ENCODE peak calls at places on chromosomes 16 and 17, in four cellular contexts. R, Z, I and W are unnamed samples.

GRCh38 chr17:78367193-78367592 is 7.3 kb upstream of the SOCS3 start:
- DNase-seq in I (no peak), R (no peak), Z (no peak), W (no peak)

GRCh38 chr17:72394531-72394930 is 273.7 kb downstream of the SOX9 start:
- DNase-seq in Z (no peak), I (no peak), R (no peak), W (no peak)

GRCh38 chr16:87851601-87852000 is 17.7 kb downstream of the SLC7A5 start:
- DNase-seq in I (no peak), R (no peak), Z (no peak), W (no peak)

GRCh38 chr17:77602883-77603640 is 355.4 kb upstream of the TNRC6C start:
- DNase-seq in R (no peak), I (no peak), Z (no peak), W (no peak)

GRCh38 chr17:4365628-4366311 is 705 bp downstream of the UBE2G1 start:
- DNase-seq in R (peak; percentile 44), I (no peak), Z (peak; percentile 28), W (peak; percentile 63)

GRCh38 chr16:4599037-4599436 is 15.7 kb downstream of the UBALD1 start:
- DNase-seq in Z (no peak), I (no peak), R (no peak), W (no peak)

GRCh38 chr17:35117984-35118383 is 1.7 kb downstream of the RAD51D start:
- DNase-seq in R (no peak), I (peak; percentile 23), Z (no peak), W (peak; percentile 8)

GRCh38 chr17:79109584-79109983 is 35.0 kb downstream of the ENGASE start:
- DNase-seq in R (no peak), Z (no peak), I (no peak), W (no peak)

GRCh38 chr17:42230225-42230624 is 35.9 kb upstream of the GHDC start:
- DNase-seq in I (no peak), Z (no peak), R (no peak), W (no peak)

GRCh38 chr17:10198509-10199249 is at the start of gene GAS7:
- DNase-seq in Z (no peak), R (peak; percentile 41), I (peak; percentile 26), W (peak; percentile 68)

GRCh38 chr16:69311533-69312388 is 611 bp downstream of the VPS4A start:
- DNase-seq in R (peak; percentile 46), I (no peak), Z (peak; percentile 24), W (peak; percentile 66)

GRCh38 chr17:79362086-79362995 is 248.5 kb downstream of the RBFOX3 start:
- DNase-seq in Z (no peak), R (no peak), I (no peak), W (no peak)

GRCh38 chr16:9081183-9081582 is 10.3 kb upstream of the HAPSTR1 start:
- DNase-seq in R (no peak), Z (no peak), I (peak; percentile 33), W (no peak)

GRCh38 chr16:1218061-1218929 is 6.8 kb downstream of the TPSG1 start:
- DNase-seq in Z (no peak), I (no peak), R (no peak), W (no peak)

GRCh38 chr17:28394717-28395116 is 11.3 kb downstream of the SLC46A1 start:
- DNase-seq in R (no peak), I (peak; percentile 64), Z (no peak), W (no peak)

GRCh38 chr17:35795007-35795870 is at the start of gene MMP28:
- DNase-seq in I (no peak), R (peak; percentile 84), Z (no peak), W (peak; percentile 81)

GRCh38 chr17:19492140-19492539 is 41.5 kb upstream of the SLC47A1 start:
- DNase-seq in Z (no peak), R (no peak), I (no peak), W (no peak)

GRCh38 chr17:15414502-15415348 is 52.7 kb downstream of the CDRT4 start:
- DNase-seq in Z (peak; percentile 43), I (no peak), R (no peak), W (no peak)

GRCh38 chr16:70578035-70578434 is 54.4 kb downstream of the SF3B3 start:
- DNase-seq in Z (no peak), R (no peak), I (no peak), W (peak; percentile 7)

GRCh38 chr16:58026139-58026704 is 668 bp downstream of the MMP15 start:
- DNase-seq in R (peak; percentile 52), Z (no peak), I (peak; percentile 17), W (no peak)

GRCh38 chr17:17375826-17376225 is 72.7 kb downstream of the NT5M start:
- DNase-seq in R (no peak), I (peak; percentile 52), Z (no peak), W (no peak)

GRCh38 chr17:58200024-58200633 is 7.6 kb downstream of the EPX start:
- DNase-seq in I (peak; percentile 36), R (peak; percentile 40), Z (no peak), W (peak; percentile 52)

DNA sequence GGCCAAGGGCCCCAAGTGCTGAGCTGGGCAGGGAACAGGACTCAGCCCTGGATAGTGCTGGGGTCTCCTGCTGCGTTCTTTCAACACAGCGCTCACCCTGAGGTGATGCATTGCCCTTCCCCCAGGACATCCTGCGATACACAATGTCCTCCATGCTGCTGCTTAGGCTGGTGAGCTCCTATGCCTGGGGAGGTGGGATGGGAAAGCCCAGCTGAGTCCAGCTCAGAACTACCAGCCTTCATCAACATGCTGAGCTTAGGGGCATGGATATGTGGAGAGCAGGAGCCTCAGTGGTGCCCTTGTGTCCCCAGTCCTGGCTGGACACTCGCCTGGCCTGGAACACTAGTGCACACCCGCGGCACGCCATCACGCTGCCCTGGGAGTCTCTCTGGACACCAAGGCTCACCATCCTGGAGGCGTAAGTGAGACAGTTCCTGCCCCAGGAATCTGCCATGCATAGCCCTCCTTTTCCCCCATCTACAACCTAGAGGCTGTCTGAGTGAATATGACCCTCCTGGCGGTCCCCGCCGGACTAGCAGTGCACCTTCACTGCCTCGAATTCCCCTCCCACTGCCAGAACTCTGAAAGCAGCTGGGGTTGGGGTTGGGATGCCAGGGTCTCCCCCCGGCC is 710 bp downstream of the ZACN start:
- DNase-seq in Z (no peak), R (no peak), I (no peak), W (no peak)
- TF ChIP-seq POLR2A in Z (no peak), R (no peak), I (no peak), W (no peak)

GRCh38 chr16:10752843-10753523 is 9.3 kb downstream of the NUBP1 start:
- DNase-seq in Z (no peak), R (peak; percentile 55), I (no peak), W (peak; percentile 90)

GRCh38 chr16:10749680-10750035 is 6.0 kb downstream of the NUBP1 start:
- DNase-seq in I (peak; percentile 55), R (no peak), Z (no peak), W (no peak)

GRCh38 chr16:10750793-10751192 is 7.2 kb downstream of the NUBP1 start:
- DNase-seq in I (no peak), R (no peak), Z (no peak), W (no peak)

GRCh38 chr16:10753670-10754069 is 10.0 kb downstream of the NUBP1 start:
- DNase-seq in Z (no peak), I (no peak), R (no peak), W (no peak)

DNA sequence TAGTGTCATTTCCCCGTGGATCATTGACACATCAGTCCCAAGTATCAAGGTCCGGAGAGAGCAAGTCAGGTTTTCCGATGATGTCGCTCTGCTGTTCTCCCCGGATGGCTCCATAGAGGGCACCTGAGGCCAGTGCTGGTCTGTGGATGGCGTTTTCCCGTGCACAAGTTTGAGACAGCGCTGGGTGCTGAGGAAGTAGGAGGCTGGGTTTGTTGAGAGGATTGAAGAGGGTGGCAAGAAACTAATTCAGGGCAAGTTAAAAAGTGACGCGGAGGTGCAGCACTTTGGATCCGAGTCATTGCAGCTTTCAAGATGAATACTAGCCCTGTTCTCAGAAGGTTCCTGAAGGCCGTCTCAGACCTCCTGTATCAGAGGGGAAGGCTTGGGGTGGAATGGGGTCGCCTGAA is 7.7 kb downstream of the NUBP1 start:
- DNase-seq in Z (no peak), I (no peak), R (no peak), W (no peak)
- H3K27ac ChIP-seq in Z (no peak overlapping the region), I (no peak overlapping the region), R (no peak overlapping the region), W (peak overlapping the region; percentile 52)

GRCh38 chr17:1561420-1562177 is 993 bp downstream of the PITPNA start:
- DNase-seq in R (no peak), I (no peak), Z (no peak), W (no peak)
- TF ChIP-seq POLR2A in R (no peak), I (no peak), Z (no peak), W (no peak)

DNA sequence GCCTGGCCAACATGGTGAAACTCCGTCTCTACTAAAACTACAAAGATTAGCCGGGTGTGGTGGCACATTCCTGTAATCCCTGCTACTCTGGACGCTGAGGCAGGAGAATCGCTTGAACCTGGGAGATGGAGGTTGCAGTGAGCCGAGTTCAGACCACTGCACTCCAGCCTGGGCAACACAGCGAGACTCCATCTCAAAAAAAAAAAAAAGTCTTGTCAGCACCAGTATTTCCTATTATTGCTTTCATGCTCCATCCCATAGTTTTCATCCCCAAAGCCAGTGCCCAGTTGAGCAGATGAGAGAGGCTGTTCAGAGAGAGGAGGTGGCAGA is 58.4 kb downstream of the WDR45B start:
- DNase-seq in R (no peak), Z (no peak), I (no peak), W (no peak)
- H3K27ac ChIP-seq in R (peak overlapping the region; percentile 98), Z (no peak overlapping the region), I (no peak overlapping the region), W (no peak overlapping the region)

DNA sequence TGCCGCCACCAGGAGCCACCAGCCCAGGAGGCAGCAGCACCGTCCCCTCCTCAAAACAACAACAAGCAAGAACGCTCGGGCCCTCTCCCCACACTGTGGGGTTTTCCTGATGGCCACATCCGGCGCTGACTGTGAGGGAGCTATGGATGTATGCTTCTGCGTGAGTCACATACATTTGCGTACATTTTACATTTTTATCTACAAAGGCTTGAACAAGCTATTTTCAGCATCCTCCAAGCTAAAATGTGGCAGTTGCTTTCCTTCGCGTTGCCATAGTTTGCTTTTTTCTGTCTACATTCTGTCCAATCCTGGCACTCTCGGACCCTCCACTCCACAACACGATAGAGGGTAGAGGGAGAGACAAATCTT is 2.0 kb upstream of the ABR start:
- DNase-seq in Z (no peak), R (no peak), I (peak; percentile 86), W (no peak)
- TF ChIP-seq POLR2A in Z (no peak), R (no peak), I (no peak), W (no peak)

DNA sequence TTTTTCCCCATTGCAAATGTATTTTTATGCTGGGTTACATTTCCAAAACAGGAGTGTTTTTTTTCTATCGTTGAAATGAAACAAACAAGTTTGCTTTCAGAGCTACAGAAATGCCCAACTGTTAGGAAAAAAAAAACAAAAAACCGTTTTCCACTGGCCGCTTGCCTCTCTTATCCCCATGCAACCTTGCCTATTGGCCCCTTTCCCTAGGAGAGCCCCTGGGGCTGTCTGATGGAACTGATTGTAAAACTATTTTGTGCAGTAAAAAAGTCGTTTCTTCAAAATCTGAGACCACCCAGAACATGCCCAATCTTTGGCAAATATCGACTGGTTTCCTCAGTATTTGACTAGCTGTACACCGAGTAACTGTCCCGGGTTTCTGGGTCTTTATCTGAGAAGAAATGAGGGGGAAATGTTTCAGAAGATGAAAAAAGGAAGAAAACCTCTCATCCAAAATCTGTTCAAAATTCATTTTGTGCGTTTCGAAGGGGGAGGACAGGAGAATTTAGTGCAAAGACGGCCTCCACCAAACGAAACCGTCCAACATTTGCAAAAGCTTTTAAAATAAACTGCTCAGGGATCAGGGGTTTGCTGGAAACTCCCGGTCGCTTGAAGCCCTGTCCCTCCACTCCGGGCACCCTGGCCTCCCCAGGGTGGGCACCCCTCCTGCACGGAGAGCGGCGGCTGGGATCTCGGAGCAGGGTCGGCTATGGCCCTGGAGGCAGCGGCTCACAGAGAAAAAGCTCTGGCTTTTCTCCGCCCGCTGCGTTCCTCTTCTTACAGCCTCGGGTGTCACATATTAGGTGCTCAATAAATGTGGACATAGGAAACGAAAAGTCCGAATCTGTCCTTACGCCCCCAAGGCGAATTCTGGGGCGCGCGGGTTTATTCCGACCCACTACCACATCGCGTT is 1.0 kb upstream of the GNAO1 start:
- DNase-seq in R (no peak), Z (no peak), I (no peak), W (no peak)
- H3K27ac ChIP-seq in R (peak overlapping the region; percentile 91), Z (peak overlapping the region; percentile 29), I (no peak overlapping the region), W (peak overlapping the region; percentile 72)

GRCh38 chr16:49619811-49620157 is 236.1 kb downstream of the ZNF423 start:
- DNase-seq in I (no peak), Z (no peak), R (no peak), W (no peak)
- TF ChIP-seq POLR2A in I (no peak), Z (no peak), R (no peak), W (no peak)